ENCODE peak calls at places on chromosomes 2 and 18, in four cellular contexts. Y, K, N and G are unnamed samples.

GRCh38 chr2:120066708-120067547 is 54.1 kb downstream of the EPB41L5 start:
- DNase-seq in Y (no peak), N (no peak), K (peak), G (no peak)

GRCh38 chr2:126827371-126827770 is 71.3 kb upstream of the TEX51 start:
- DNase-seq in N (no peak), K (no peak), Y (no peak), G (no peak)

GRCh38 chr2:58571181-58571852 is 330.2 kb upstream of the FANCL start:
- DNase-seq in K (peak), Y (peak), N (peak), G (peak)

GRCh38 chr18:75219684-75220083 is 9.1 kb downstream of the TSHZ1 start:
- DNase-seq in Y (no peak), N (no peak), K (no peak), G (no peak)

GRCh38 chr18:27942706-27943105 is 234.2 kb downstream of the CDH2 start:
- DNase-seq in N (no peak), Y (no peak), K (no peak), G (no peak)

GRCh38 chr2:227826563-227826962 is 12.9 kb downstream of the CCL20 start:
- DNase-seq in K (no peak), N (no peak), Y (no peak), G (no peak)

GRCh38 chr2:9714630-9715214 is 83.9 kb upstream of the YWHAQ start:
- DNase-seq in N (no peak), K (no peak), Y (no peak), G (no peak)

GRCh38 chr2:39142012-39142346 is 21.1 kb upstream of the SOS1 start:
- DNase-seq in K (no peak), N (no peak), Y (no peak), G (no peak)

GRCh38 chr2:46329803-46330775 is 32.9 kb downstream of the EPAS1 start:
- DNase-seq in N (no peak), Y (no peak), K (no peak), G (peak)